ENCODE peak calls at places on chromosomes 16 and 17, in eight cellular contexts. E is iris pigment epithelial cell; P is NCI-H2081; U is GM19239; M is fibroblast of lung; F is esophagus squamous epithelium; C is lung; W is stimulated activated CD8-positive, alpha-beta memory T cell treated with anti-CD3 and anti-CD28 coated beads, Interleukin-7, amount 100 ng/mL, for 1 hour. G is an unnamed sample.

GRCh38 chr17:80005360-80006338 is 30.0 kb downstream of the TBC1D16 start:
- DNase-seq in E (no peak), P (peak), U (peak), M (no peak), F (no peak), C (peak), W (peak), G (peak)

GRCh38 chr16:46785076-46785845 is 37.1 kb upstream of the MYLK3 start:
- DNase-seq in E (no peak), P (no peak), U (no peak), M (no peak), F (no peak), C (no peak), W (no peak), G (no peak)

GRCh38 chr16:66020642-66021041 is 345.8 kb upstream of the CDH5 start:
- DNase-seq in E (peak), P (no peak), U (no peak), M (peak), F (no peak), C (no peak), W (no peak), G (no peak)

GRCh38 chr16:999677-1000076 is 18.1 kb downstream of the SOX8 start:
- DNase-seq in E (no peak), P (no peak), U (no peak), M (no peak), F (no peak), C (no peak), W (no peak), G (no peak)

GRCh38 chr17:40307001-40307690 is 1.8 kb upstream of the RARA start:
- DNase-seq in E (peak), P (peak), U (no peak), M (peak), F (no peak), C (no peak), W (no peak), G (no peak)

GRCh38 chr17:80104321-80104955 is 3.1 kb downstream of the GAA start:
- DNase-seq in E (peak), P (no peak), U (no peak), M (peak), F (no peak), C (no peak), W (no peak), G (peak)

GRCh38 chr16:88527937-88528743 is 42.1 kb upstream of the ZC3H18 start:
- DNase-seq in E (no peak), P (no peak), U (no peak), M (no peak), F (no peak), C (no peak), W (no peak), G (no peak)

GRCh38 chr17:40547079-40547784 is 18.0 kb downstream of the CCR7 start:
- DNase-seq in E (no peak), P (peak), U (no peak), M (no peak), F (no peak), C (peak), W (peak), G (peak)

GRCh38 chr16:2511996-2512919 is 1.5 kb upstream of the ATP6V0C start:
- DNase-seq in E (no peak), P (no peak), U (no peak), M (no peak), F (no peak), C (no peak), W (no peak), G (no peak)

GRCh38 chr17:82528484-82529265 is 9.1 kb downstream of the FOXK2 start:
- DNase-seq in E (no peak), P (peak), U (no peak), M (peak), F (no peak), C (peak), W (no peak), G (no peak)

GRCh38 chr16:2475413-2476344 is 752 bp downstream of the TBC1D24 start:
- DNase-seq in E (no peak), P (no peak), U (no peak), M (no peak), F (no peak), C (no peak), W (peak), G (peak)

GRCh38 chr16:88558457-88559442 is 11.5 kb upstream of the ZC3H18 start:
- DNase-seq in E (peak), P (peak), U (no peak), M (peak), F (no peak), C (peak), W (no peak), G (peak)

GRCh38 chr17:74917430-74917829 is 5.6 kb downstream of the USH1G start:
- DNase-seq in E (no peak), P (no peak), U (no peak), M (no peak), F (no peak), C (no peak), W (no peak), G (no peak)

G was measured in pancreas.